ENCODE peak calls at places on chromosomes 13 and 19, in ten cellular contexts. J is transverse colon; Y is head of caudate nucleus; U is EL; O is mesendoderm; C is NT2/D1; B is NCI-H774; Q is stimulated activated naive CD8-positive, alpha-beta T cell treated with anti-CD3 and anti-CD28 coated beads, Interleukin-15, Interleukin-2, amounts not matched to agents 100 U/mL and 50 U/mL, for 24 hours; M is GM04504; H is OCI-M1. K is an unnamed sample.

GRCh38 chr19:49428547-49429451 is 3.6 kb downstream of the GFY start:
- DNase-seq in C (no peak), U (no peak), Q (no peak), O (no peak), B (no peak), Y (no peak), H (no peak), M (no peak), J (no peak), K (no peak)

GRCh38 chr19:7505682-7506384 is 10.1 kb upstream of the ZNF358 start:
- DNase-seq in O (peak; percentile 37), H (peak; percentile 70), J (peak; percentile 74), Q (peak; percentile 58), U (no peak), C (no peak), M (no peak), Y (peak; percentile 48), B (peak; percentile 55), K (no peak)

GRCh38 chr13:111658150-111659100 is 338.0 kb downstream of the TEX29 start:
- DNase-seq in U (no peak), O (peak; percentile 25), B (peak; percentile 66), H (no peak), Y (peak; percentile 76), M (no peak), J (no peak), Q (no peak), C (peak; percentile 61), K (no peak)

GRCh38 chr19:7679017-7679720 is 1.5 kb upstream of the TRAPPC5 start:
- DNase-seq in C (no peak), Q (peak; percentile 64), B (no peak), H (peak; percentile 82), M (no peak), U (no peak), Y (peak; percentile 30), J (peak; percentile 43), O (no peak), K (peak; percentile 15)

GRCh38 chr19:45754323-45754722 is 14.7 kb downstream of the SIX5 start:
- DNase-seq in Y (no peak), H (no peak), O (no peak), C (no peak), U (no peak), B (no peak), Q (no peak), J (no peak), M (no peak), K (no peak)

GRCh38 chr13:74040200-74040599 is 94.0 kb downstream of the KLF12 start:
- DNase-seq in M (no peak), Y (no peak), O (peak; percentile 93), U (peak; percentile 32), J (peak; percentile 41), C (peak; percentile 65), H (peak; percentile 84), B (no peak), Q (peak; percentile 40), K (no peak)

GRCh38 chr13:94239135-94239534 is 240.3 kb downstream of the DCT start:
- DNase-seq in O (no peak), H (peak; percentile 48), U (peak; percentile 70), Q (no peak), C (no peak), M (no peak), Y (no peak), J (no peak), B (no peak), K (no peak)

GRCh38 chr13:77779461-77780272 is 82.2 kb downstream of the SLAIN1 start:
- DNase-seq in M (peak; percentile 10), J (peak; percentile 11), C (peak; percentile 39), B (peak; percentile 6), H (peak; percentile 94), Q (peak; percentile 15), U (peak; percentile 28), Y (peak; percentile 44), O (peak; percentile 77), K (peak; percentile 61)

GRCh38 chr13:50476579-50476978 is 366.9 kb downstream of the DLEU7 start:
- DNase-seq in J (no peak), Y (no peak), B (no peak), Q (no peak), O (no peak), H (no peak), U (no peak), C (no peak), M (no peak), K (no peak)

GRCh38 chr19:58468216-58468839 is 1.4 kb downstream of the ZNF324 start:
- DNase-seq in B (no peak), Q (no peak), Y (no peak), C (no peak), U (no peak), O (peak; percentile 26), J (no peak), H (no peak), M (no peak), K (no peak)

GRCh38 chr19:15015946-15016542 is 33.2 kb upstream of the CASP14 start:
- DNase-seq in M (no peak), Q (peak; percentile 9), O (peak; percentile 40), C (peak; percentile 35), J (no peak), H (peak; percentile 74), U (peak; percentile 14), Y (no peak), B (no peak), K (no peak)

GRCh38 chr13:99468971-99469545 is 32.2 kb upstream of the TM9SF2 start:
- DNase-seq in M (no peak), H (peak; percentile 61), C (peak; percentile 13), J (no peak), Y (no peak), B (no peak), O (peak; percentile 59), Q (no peak), U (no peak), K (no peak)

GRCh38 chr19:10719466-10719961 is 1.6 kb downstream of the DNM2 start:
- DNase-seq in Q (no peak), U (no peak), B (no peak), H (peak; percentile 99), J (peak; percentile 49), C (no peak), Y (no peak), O (peak; percentile 11), M (no peak), K (no peak)

GRCh38 chr13:59801107-59801880 is 362.4 kb downstream of the DIAPH3 start:
- DNase-seq in H (no peak), J (no peak), Y (no peak), C (no peak), U (no peak), Q (no peak), B (no peak), O (no peak), M (no peak), K (no peak)

GRCh38 chr19:47145639-47146486 is 15.2 kb downstream of the SAE1 start:
- DNase-seq in U (no peak), Y (no peak), J (no peak), B (no peak), M (no peak), H (no peak), Q (no peak), C (no peak), O (no peak), K (no peak)

GRCh38 chr13:86892330-86892729 is 778.8 kb upstream of the SLITRK5 start:
- DNase-seq in Y (no peak), H (no peak), O (peak; percentile 78), U (no peak), J (no peak), C (no peak), Q (no peak), B (no peak), M (no peak), K (no peak)

GRCh38 chr13:31790992-31791391 is 51.7 kb downstream of the RXFP2 start:
- DNase-seq in M (peak; percentile 54), C (no peak), J (no peak), B (no peak), O (no peak), Y (no peak), U (peak; percentile 68), Q (no peak), H (no peak), K (no peak)

GRCh38 chr19:29860492-29860891 is 48.7 kb downstream of the CCNE1 start:
- DNase-seq in U (no peak), H (peak; percentile 31), O (peak; percentile 82), Y (no peak), C (no peak), M (no peak), Q (no peak), B (no peak), J (no peak), K (no peak)

GRCh38 chr19:17834350-17835181 is 13.2 kb downstream of the JAK3 start:
- DNase-seq in H (no peak), B (no peak), Y (no peak), O (peak; percentile 54), C (no peak), J (no peak), M (no peak), Q (no peak), U (no peak), K (no peak)

GRCh38 chr13:94764576-94765321 is 52.4 kb upstream of the SOX21 start:
- DNase-seq in M (no peak), J (no peak), Y (no peak), Q (no peak), H (peak; percentile 66), U (no peak), C (no peak), O (peak; percentile 21), B (no peak), K (no peak)

GRCh38 chr19:18939922-18940775 is 868 bp downstream of the HOMER3 start:
- DNase-seq in H (peak; percentile 22), O (no peak), Q (peak; percentile 41), B (no peak), Y (peak; percentile 57), U (peak; percentile 73), J (peak; percentile 60), M (no peak), C (no peak), K (no peak)

GRCh38 chr13:105918842-105919741 is 616.4 kb downstream of the EFNB2 start:
- DNase-seq in B (peak; percentile 32), H (peak; percentile 77), O (peak; percentile 90), Y (no peak), C (peak; percentile 11), Q (no peak), J (peak; percentile 80), M (no peak), U (peak; percentile 86), K (no peak)

GRCh38 chr13:106499905-106500304 is 35.6 kb downstream of the EFNB2 start:
- DNase-seq in U (peak; percentile 15), O (no peak), C (no peak), B (no peak), Y (no peak), H (peak; percentile 89), J (no peak), Q (no peak), M (no peak), K (no peak)

GRCh38 chr19:41263042-41263849 is 926 bp upstream of the HNRNPUL1 start:
- DNase-seq in H (peak; percentile 97), U (peak; percentile 69), Y (peak; percentile 71), Q (peak; percentile 83), B (peak; percentile 78), C (no peak), J (peak; percentile 83), O (peak; percentile 69), M (peak; percentile 66), K (no peak)

GRCh38 chr19:10920781-10921180 is 7.7 kb downstream of the YIPF2 start:
- DNase-seq in U (no peak), C (no peak), B (no peak), Q (no peak), M (no peak), H (no peak), O (no peak), J (no peak), Y (no peak), K (no peak)

GRCh38 chr13:37662624-37663023 is 64.1 kb upstream of the POSTN start:
- DNase-seq in J (no peak), H (no peak), Q (no peak), U (no peak), O (no peak), M (no peak), C (no peak), Y (no peak), B (no peak), K (no peak)

GRCh38 chr19:1122972-1123363 is 19.2 kb downstream of the GPX4 start:
- DNase-seq in J (peak; percentile 85), U (peak; percentile 80), B (peak; percentile 12), O (peak; percentile 85), C (peak; percentile 78), M (peak; percentile 40), H (peak; percentile 51), Q (peak; percentile 81), Y (no peak), K (no peak)

GRCh38 chr13:48403929-48404328 is 9.0 kb downstream of the LPAR6 start:
- DNase-seq in H (no peak), B (no peak), C (no peak), Y (no peak), J (no peak), O (no peak), M (no peak), U (no peak), Q (no peak), K (no peak)

K was measured in NCI-H1105 treated with DMSO at 0.1 percent for 48 hours.